ENCODE peak calls at places on chromosomes 13 and 19, in eight cellular contexts. D is GM13976; K is Karpas-422; O is stimulated activated CD8-positive, alpha-beta memory T cell treated with anti-CD3 and anti-CD28 coated beads, Interleukin-12 subunit alpha, Interleukin-12 subunit beta, amount 100 ng/mL, for 4 hours; A is fibroblast of pulmonary artery; J is activated CD8-positive, alpha-beta T cell treated with anti-CD3 and anti-CD28 coated beads for 36 hours; S is progenitor cell of endocrine pancreas; T is DMS153. M is an unnamed sample.

GRCh38 chr19:4124638-4125037 is 716 bp upstream of the MAP2K2 start:
- DNase-seq in D (no peak), S (no peak), K (no peak), T (no peak), O (no peak), A (no peak), J (no peak), M (no peak)

GRCh38 chr19:29263305-29264080 is 50.5 kb upstream of the UQCRFS1 start:
- DNase-seq in K (peak; percentile 85), D (peak; percentile 57), A (peak; percentile 47), T (no peak), S (peak; percentile 46), J (peak; percentile 68), O (peak; percentile 22), M (no peak)

GRCh38 chr13:98567140-98567539 is 9.8 kb downstream of the STK24 start:
- DNase-seq in T (no peak), K (no peak), O (no peak), J (no peak), D (no peak), A (no peak), S (no peak), M (no peak)

GRCh38 chr13:72489751-72490150 is 237.7 kb downstream of the MZT1 start:
- DNase-seq in D (no peak), S (no peak), T (peak; percentile 18), O (no peak), K (no peak), J (no peak), A (no peak), M (no peak)

GRCh38 chr13:79810671-79811070 is 329.7 kb downstream of the NDFIP2 start:
- DNase-seq in A (peak; percentile 62), S (no peak), K (no peak), J (no peak), T (no peak), D (no peak), O (no peak), M (no peak)

GRCh38 chr19:42277821-42278809 is 9.1 kb downstream of the CIC start:
- DNase-seq in S (no peak), O (no peak), A (peak; percentile 52), D (no peak), K (no peak), J (no peak), T (peak; percentile 23), M (no peak)

GRCh38 chr19:49019242-49019932 is 2.5 kb upstream of the LHB start:
- DNase-seq in J (peak; percentile 68), D (peak; percentile 84), O (peak; percentile 46), A (no peak), K (peak; percentile 75), S (no peak), T (peak; percentile 51), M (peak; percentile 67)

GRCh38 chr19:13835791-13836723 is 40.8 kb downstream of the ZSWIM4 start:
- DNase-seq in D (no peak), K (peak; percentile 40), T (no peak), A (no peak), J (no peak), S (no peak), O (no peak), M (no peak)

GRCh38 chr13:46149272-46150133 is 32.5 kb downstream of the LCP1 start:
- DNase-seq in D (no peak), T (no peak), O (no peak), K (peak; percentile 39), S (no peak), A (peak; percentile 24), J (peak; percentile 66), M (no peak)

GRCh38 chr13:80921556-80921955 is 580.6 kb upstream of the SPRY2 start:
- DNase-seq in O (no peak), D (no peak), A (peak; percentile 68), T (no peak), K (no peak), J (no peak), S (no peak), M (no peak)

M was measured in SHP77.